ENCODE peak calls at places on chromosomes 2 and 18, in seven cellular contexts. Q is stimulated activated CD8-positive, alpha-beta memory T cell treated with anti-CD3 and anti-CD28 coated beads, Interleukin-15, amount 100 ng/mL, for 24 hours; H is right cardiac atrium; M is amniotic stem cell; E is B cell; B is CD8-positive, alpha-beta T cell; L is tibial nerve. S is an unnamed sample.

GRCh38 chr2:196097864-196098660 is 29.4 kb upstream of the DNAH7 start:
- DNase-seq in Q (no peak), H (no peak), M (no peak), E (no peak), B (no peak), L (no peak), S (no peak)

GRCh38 chr18:59985289-59985688 is 85.5 kb downstream of the PMAIP1 start:
- DNase-seq in Q (no peak), H (no peak), M (no peak), E (no peak), B (no peak), L (no peak), S (no peak)

GRCh38 chr2:134446431-134447091 is 192.7 kb downstream of the MGAT5 start:
- DNase-seq in Q (no peak), H (no peak), M (no peak), E (no peak), B (no peak), L (no peak), S (no peak)

GRCh38 chr18:37986665-37987064 is 421.1 kb upstream of the CELF4 start:
- DNase-seq in Q (no peak), H (no peak), M (no peak), E (no peak), B (no peak), L (no peak), S (no peak)

GRCh38 chr2:86301711-86302202 is 35.7 kb downstream of the REEP1 start:
- DNase-seq in Q (no peak), H (no peak), M (no peak), E (no peak), B (no peak), L (no peak), S (no peak)

GRCh38 chr18:7946724-7947377 is 379.7 kb downstream of the PTPRM start:
- DNase-seq in Q (no peak), H (peak), M (peak), E (no peak), B (no peak), L (no peak), S (no peak)

GRCh38 chr2:225534697-225535096 is 135.2 kb downstream of the NYAP2 start:
- DNase-seq in Q (no peak), H (no peak), M (no peak), E (no peak), B (no peak), L (no peak), S (no peak)

GRCh38 chr2:85323351-85323987 is 4.3 kb downstream of the TGOLN2 start:
- DNase-seq in Q (no peak), H (no peak), M (no peak), E (no peak), B (no peak), L (no peak), S (no peak)

GRCh38 chr2:86628091-86628522 is 4.4 kb upstream of the RNF103 start:
- DNase-seq in Q (no peak), H (no peak), M (no peak), E (no peak), B (no peak), L (no peak), S (no peak)

GRCh38 chr2:99776521-99777265 is 286.9 kb upstream of the REV1 start:
- DNase-seq in Q (no peak), H (no peak), M (no peak), E (no peak), B (no peak), L (no peak), S (no peak)

GRCh38 chr2:186771395-186771794 is 77.5 kb downstream of the FAM171B start:
- DNase-seq in Q (no peak), H (no peak), M (no peak), E (no peak), B (no peak), L (no peak), S (no peak)

GRCh38 chr2:156445311-156446218 is 9.4 kb downstream of the GPD2 start:
- DNase-seq in Q (no peak), H (no peak), M (peak), E (no peak), B (no peak), L (no peak), S (no peak)

GRCh38 chr2:113157108-113157896 is 16.5 kb upstream of the PSD4 start:
- DNase-seq in Q (no peak), H (peak), M (no peak), E (peak), B (peak), L (no peak), S (no peak)

GRCh38 chr2:71223767-71224333 is 3.1 kb downstream of the PAIP2B start:
- DNase-seq in Q (no peak), H (peak), M (no peak), E (peak), B (no peak), L (peak), S (peak)

GRCh38 chr2:176891857-176892256 is 320.7 kb upstream of the HNRNPA3 start:
- DNase-seq in Q (no peak), H (no peak), M (no peak), E (no peak), B (no peak), L (no peak), S (no peak)

GRCh38 chr2:200247494-200247893 is 59.0 kb upstream of the SPATS2L start:
- DNase-seq in Q (no peak), H (no peak), M (no peak), E (no peak), B (no peak), L (no peak), S (no peak)

GRCh38 chr2:5898667-5899066 is 206.5 kb downstream of the SOX11 start:
- DNase-seq in Q (no peak), H (no peak), M (no peak), E (no peak), B (no peak), L (no peak), S (no peak)

GRCh38 chr2:211652366-211652765 is 886.2 kb downstream of the ERBB4 start:
- DNase-seq in Q (no peak), H (no peak), M (no peak), E (no peak), B (no peak), L (no peak), S (no peak)

GRCh38 chr2:205683991-205684390 is 1.7 kb downstream of the NRP2 start:
- DNase-seq in Q (no peak), H (no peak), M (no peak), E (no peak), B (no peak), L (no peak), S (no peak)

GRCh38 chr2:224682121-224682520 is 34.0 kb downstream of the CCDC195 start:
- DNase-seq in Q (no peak), H (no peak), M (no peak), E (no peak), B (no peak), L (no peak), S (no peak)

GRCh38 chr18:8763611-8764010 is 58.3 kb downstream of the MTCL1 start:
- DNase-seq in Q (no peak), H (no peak), M (no peak), E (no peak), B (no peak), L (no peak), S (no peak)

GRCh38 chr2:205975082-205975949 is 110.7 kb downstream of the INO80D start:
- DNase-seq in Q (no peak), H (no peak), M (no peak), E (no peak), B (no peak), L (no peak), S (no peak)

GRCh38 chr18:8788503-8789429 is 83.4 kb downstream of the MTCL1 start:
- DNase-seq in Q (no peak), H (no peak), M (no peak), E (no peak), B (no peak), L (no peak), S (no peak)

GRCh38 chr18:24189007-24189528 is 50.2 kb downstream of the CABYR start:
- DNase-seq in Q (no peak), H (no peak), M (no peak), E (no peak), B (no peak), L (no peak), S (no peak)

GRCh38 chr18:78069784-78070664 is 820.4 kb downstream of the GALR1 start:
- DNase-seq in Q (no peak), H (peak), M (no peak), E (no peak), B (no peak), L (peak), S (no peak)

GRCh38 chr18:73861771-73862170 is 285.9 kb downstream of the FBXO15 start:
- DNase-seq in Q (no peak), H (no peak), M (no peak), E (no peak), B (no peak), L (no peak), S (no peak)

GRCh38 chr18:52588916-52589315 is 248.9 kb downstream of the DCC start:
- DNase-seq in Q (no peak), H (no peak), M (peak), E (no peak), B (no peak), L (no peak), S (no peak)

GRCh38 chr2:202317080-202317859 is 51.7 kb downstream of the NOP58 start:
- DNase-seq in Q (no peak), H (peak), M (peak), E (no peak), B (no peak), L (peak), S (peak)